ENCODE peak calls at places on chromosomes 13 and 19, in four cellular contexts. B is ascending aorta; D is tibial nerve; V is CD8-positive, alpha-beta T cell. P is an unnamed sample.

GRCh38 chr19:39927076-39927475 is 7.4 kb downstream of the FCGBP start:
- DNase-seq in D (no peak), B (no peak), V (no peak), P (no peak)

GRCh38 chr13:51033431-51034185 is 77.5 kb downstream of the C13orf42 start:
- DNase-seq in V (no peak), D (no peak), B (no peak), P (no peak)

GRCh38 chr13:80086304-80086721 is 254.6 kb downstream of the SPRY2 start:
- DNase-seq in D (no peak), V (no peak), B (no peak), P (no peak)

GRCh38 chr13:97359181-97360057 is 74.5 kb upstream of the RAP2A start:
- DNase-seq in D (peak; percentile 84), B (no peak), V (peak; percentile 45), P (no peak)

GRCh38 chr13:59299584-59299983 is 864.1 kb downstream of the DIAPH3 start:
- DNase-seq in V (no peak), B (no peak), D (no peak), P (no peak)

GRCh38 chr13:109652536-109652935 is 133.8 kb downstream of the IRS2 start:
- DNase-seq in V (no peak), B (no peak), D (no peak), P (no peak)

GRCh38 chr13:44436589-44437337 is 63.1 kb downstream of the SERP2 start:
- DNase-seq in B (peak; percentile 96), D (peak; percentile 92), V (peak; percentile 47), P (peak; percentile 46)

GRCh38 chr19:18929311-18929710 is 9.8 kb downstream of the DDX49 start:
- DNase-seq in B (no peak), V (no peak), D (no peak), P (no peak)

GRCh38 chr19:17762505-17763229 is 11.4 kb downstream of the FCHO1 start:
- DNase-seq in D (no peak), B (no peak), V (no peak), P (no peak)

GRCh38 chr13:50081106-50081898 is 66.1 kb downstream of the KCNRG start:
- DNase-seq in V (peak; percentile 52), B (peak; percentile 76), D (peak; percentile 38), P (peak; percentile 45)

GRCh38 chr19:50495020-50495531 is 15.9 kb downstream of the JOSD2 start:
- DNase-seq in V (no peak), B (no peak), D (no peak), P (no peak)

GRCh38 chr19:45598267-45599011 is 3.6 kb downstream of the GPR4 start:
- DNase-seq in B (no peak), D (no peak), V (peak; percentile 13), P (no peak)

GRCh38 chr13:98221234-98221633 is 44.2 kb upstream of the RNF113B start:
- DNase-seq in B (no peak), D (no peak), V (no peak), P (no peak)

GRCh38 chr19:34171539-34171876 is 796 bp upstream of the LSM14A start:
- DNase-seq in B (no peak), V (no peak), D (no peak), P (no peak)

GRCh38 chr19:10158485-10158884 is 36.3 kb downstream of the DNMT1 start:
- DNase-seq in B (no peak), D (no peak), V (no peak), P (no peak)

GRCh38 chr13:24802074-24802473 is 38.1 kb downstream of the RNF17 start:
- DNase-seq in B (no peak), V (no peak), D (no peak), P (no peak)

DNA sequence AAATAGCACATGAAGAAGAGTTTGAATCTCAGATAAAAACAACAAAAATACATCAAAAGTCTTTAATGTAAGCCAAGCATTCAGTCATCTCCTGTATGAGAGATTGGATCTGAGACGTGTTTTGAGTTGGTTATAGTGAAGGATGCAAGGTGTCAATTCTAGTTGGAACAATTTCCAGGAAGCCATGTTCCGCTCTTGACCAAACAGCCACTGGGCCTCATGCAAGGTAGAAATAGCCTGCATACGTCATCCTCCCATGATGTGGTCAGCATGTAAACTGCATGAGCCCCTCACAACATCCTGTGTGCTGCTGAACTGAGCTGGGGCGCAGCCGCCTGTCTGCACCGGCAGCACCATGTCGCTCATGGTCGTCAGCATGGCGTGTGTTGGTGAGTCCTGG is at the start of gene KIR3DL3:
- DNase-seq in D (no peak), V (no peak), B (no peak), P (no peak)
- H3K9me3 ChIP-seq in D (no peaks in the 10 kb centered on the region), V (no peaks in the 10 kb centered on the region), B (peaks cover 15% of the 10 kb centered on the region), P (no peaks in the 10 kb centered on the region)

GRCh38 chr19:5540208-5540607 is 27.5 kb downstream of the TINCR start:
- DNase-seq in V (no peak), B (no peak), D (no peak), P (no peak)

GRCh38 chr19:5534787-5535586 is 32.8 kb downstream of the TINCR start:
- DNase-seq in D (no peak), V (no peak), B (no peak), P (no peak)

GRCh38 chr19:5539431-5539833 is 28.3 kb downstream of the TINCR start:
- DNase-seq in B (no peak), V (no peak), D (no peak), P (no peak)

GRCh38 chr19:5536337-5536894 is 31.3 kb downstream of the TINCR start:
- DNase-seq in B (no peak), V (no peak), D (no peak), P (no peak)

GRCh38 chr19:5537870-5538269 is 29.9 kb downstream of the TINCR start:
- DNase-seq in V (no peak), D (no peak), B (no peak), P (no peak)
- H3K9me3 ChIP-seq in V (no peaks in the 10 kb centered on the region), D (no peaks in the 10 kb centered on the region), B (peaks cover 12% of the 10 kb centered on the region), P (peaks cover 4% of the 10 kb centered on the region)

GRCh38 chr19:12350890-12351197 is 14.6 kb downstream of the ZNF442 start:
- DNase-seq in D (no peak), B (no peak), V (no peak), P (no peak)
- H3K9me3 ChIP-seq in D (peaks cover 6% of the 10 kb centered on the region), B (peaks cover 100% of the 10 kb centered on the region), V (peaks cover 45% of the 10 kb centered on the region), P (peaks cover 12% of the 10 kb centered on the region)

DNA sequence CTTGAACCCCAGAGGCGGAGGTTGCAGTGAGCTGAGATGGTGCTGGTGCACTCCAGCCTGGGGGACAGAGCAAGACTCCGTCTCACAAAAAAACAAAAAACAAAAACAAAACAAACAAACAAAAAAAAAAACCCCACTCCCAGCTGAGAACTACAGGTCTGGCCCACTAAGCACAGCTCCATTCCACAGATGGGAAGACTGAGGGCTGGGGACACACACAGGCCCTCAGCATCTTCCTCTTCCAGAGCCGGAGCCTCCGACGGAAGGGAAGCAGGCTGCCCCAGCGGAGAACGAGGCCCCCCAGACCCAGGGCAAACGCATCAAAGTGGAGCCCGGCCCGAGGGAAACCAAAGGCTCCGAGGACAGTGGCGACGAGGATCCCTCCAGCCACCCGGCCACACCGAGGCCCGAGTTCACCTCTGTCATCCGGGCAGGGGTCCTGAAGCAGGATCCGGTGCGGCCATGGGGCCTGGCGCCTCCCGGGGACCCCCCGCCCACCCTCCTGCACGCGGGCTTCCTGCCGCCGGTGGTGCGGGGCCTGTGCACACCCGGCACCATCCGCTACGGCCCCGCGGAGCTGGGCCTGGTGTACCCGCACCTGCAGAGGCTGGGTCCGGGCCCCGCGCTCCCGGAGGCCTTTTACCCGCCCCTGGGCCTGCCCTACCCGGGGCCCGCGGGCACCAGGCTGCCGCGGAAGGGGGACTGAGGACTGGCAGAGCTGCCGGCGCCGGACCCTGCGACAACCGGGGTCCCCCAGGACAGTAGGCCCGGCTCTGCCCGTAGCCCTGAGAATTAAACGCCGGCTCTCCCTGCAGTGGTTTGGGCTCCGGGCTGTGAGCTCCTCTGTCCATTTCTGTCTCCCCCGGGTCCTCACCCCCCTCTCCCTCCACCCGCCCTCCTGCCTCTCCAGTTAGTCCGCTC is 3.2 kb downstream of the TMEM160 start:
- DNase-seq in D (no peak), B (no peak), V (no peak), P (no peak)
- H3K9me3 ChIP-seq in D (no peaks in the 10 kb centered on the region), B (no peaks in the 10 kb centered on the region), V (no peaks in the 10 kb centered on the region), P (no peaks in the 10 kb centered on the region)

DNA sequence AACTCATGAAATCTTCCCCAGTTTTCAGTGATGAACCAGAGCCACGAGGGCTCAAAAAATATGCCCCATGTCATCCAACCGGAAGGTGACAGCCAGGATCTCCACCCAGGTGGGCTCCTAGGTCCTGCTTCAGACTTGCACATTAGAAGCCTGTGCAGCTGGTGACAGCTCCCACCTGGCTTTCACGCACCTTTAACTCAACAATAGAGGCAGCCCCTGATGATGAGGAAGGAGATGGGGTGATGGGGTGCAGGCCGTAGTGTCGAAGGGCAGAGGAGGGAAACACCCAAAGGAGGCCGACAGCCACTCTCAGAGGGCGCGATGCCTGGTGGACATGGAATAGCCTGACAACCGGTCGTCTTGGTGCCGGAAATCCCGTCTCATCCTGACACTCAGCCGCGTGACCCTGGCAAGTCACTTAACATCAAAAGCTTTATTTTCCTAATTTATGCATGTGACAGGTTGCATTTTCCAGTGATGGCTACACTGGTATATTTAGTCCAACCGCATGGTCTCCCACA is 118.0 kb downstream of the SOX1 start:
- DNase-seq in D (no peak), B (no peak), V (no peak), P (no peak)
- H3K9me3 ChIP-seq in D (no peaks in the 10 kb centered on the region), B (no peaks in the 10 kb centered on the region), V (no peaks in the 10 kb centered on the region), P (no peaks in the 10 kb centered on the region)

P was measured in T-helper 17 cell.